ENCODE peak calls at places on chromosomes 3 and 15, in five cellular contexts. K is progenitor cell of endocrine pancreas, X is EL, A is GM13977, J is fibroblast of lung. N is an unnamed sample.

GRCh38 chr15:48177383-48177874 is 666 bp downstream of the MYEF2 start:
- DNase-seq in K (no peak), X (peak; percentile 63), A (peak; percentile 40), J (peak; percentile 70), N (no peak)

GRCh38 chr3:94349310-94349848 is 286.5 kb downstream of the NSUN3 start:
- DNase-seq in K (no peak), X (no peak), A (no peak), J (no peak), N (no peak)

GRCh38 chr15:31326729-31327673 is at the start of gene KLF13:
- DNase-seq in K (no peak), X (no peak), A (no peak), J (peak; percentile 61), N (peak; percentile 27)

GRCh38 chr15:70708839-70709238 is 54.5 kb downstream of the UACA start:
- DNase-seq in K (no peak), X (no peak), A (no peak), J (peak; percentile 46), N (no peak)

GRCh38 chr3:149368201-149368849 is 9.1 kb downstream of the TM4SF1 start:
- DNase-seq in K (no peak), X (no peak), A (no peak), J (no peak), N (no peak)

GRCh38 chr15:93164409-93164808 is 75.4 kb upstream of the RGMA start:
- DNase-seq in K (no peak), X (no peak), A (no peak), J (no peak), N (no peak)

GRCh38 chr15:35874260-35874905 is 328.4 kb upstream of the DPH6 start:
- DNase-seq in K (no peak), X (peak; percentile 60), A (no peak), J (peak; percentile 76), N (peak; percentile 68)

GRCh38 chr3:134039161-134039862 is 9.6 kb upstream of the SLCO2A1 start:
- DNase-seq in K (no peak), X (no peak), A (no peak), J (no peak), N (no peak)

GRCh38 chr15:77023576-77024272 is 28.8 kb downstream of the PSTPIP1 start:
- DNase-seq in K (no peak), X (no peak), A (no peak), J (no peak), N (no peak)

GRCh38 chr3:69094467-69095205 is 9.9 kb downstream of the ARL6IP5 start:
- DNase-seq in K (no peak), X (peak; percentile 57), A (no peak), J (peak; percentile 86), N (no peak)

GRCh38 chr3:162489853-162490252 is 993.2 kb downstream of the OTOL1 start:
- DNase-seq in K (no peak), X (no peak), A (no peak), J (peak; percentile 39), N (no peak)

GRCh38 chr3:126245811-126246727 is 65.7 kb upstream of the ALDH1L1 start:
- DNase-seq in K (no peak), X (peak; percentile 59), A (no peak), J (peak; percentile 38), N (no peak)

GRCh38 chr15:96332854-96333193 is 2.3 kb downstream of the NR2F2 start:
- DNase-seq in K (no peak), X (no peak), A (no peak), J (peak; percentile 44), N (no peak)

GRCh38 chr15:60760646-60761504 is 281.9 kb upstream of the ICE2 start:
- DNase-seq in K (no peak), X (peak; percentile 67), A (no peak), J (peak; percentile 48), N (no peak)

GRCh38 chr15:100340721-100341661 is 784 bp downstream of the ADAMTS17 start:
- DNase-seq in K (no peak), X (no peak), A (no peak), J (no peak), N (no peak)

GRCh38 chr3:181948286-181948685 is 236.6 kb downstream of the SOX2 start:
- DNase-seq in K (no peak), X (no peak), A (no peak), J (no peak), N (no peak)

N was measured in GM04504.